ENCODE peak calls at places on chromosomes 2 and 18, in four cellular contexts. S, H, R and G are unnamed samples.

GRCh38 chr2:143736904-143737303 is 607.7 kb downstream of the ARHGAP15 start:
- DNase-seq in R (no peak), H (no peak), S (no peak), G (no peak)

GRCh38 chr2:181466661-181467576 is 9.7 kb downstream of the ITGA4 start:
- DNase-seq in H (peak), R (peak), S (peak), G (peak)

GRCh38 chr18:76169733-76170132 is 325.3 kb downstream of the ZNF516 start:
- DNase-seq in H (peak), R (no peak), S (no peak), G (no peak)

GRCh38 chr2:72138011-72138881 is 9.4 kb downstream of the CYP26B1 start:
- DNase-seq in H (peak), R (no peak), S (no peak), G (no peak)

GRCh38 chr2:75199428-75200011 is at the start of gene TACR1:
- DNase-seq in H (no peak), S (peak), R (peak), G (no peak)

GRCh38 chr2:73886357-73886756 is 6.5 kb upstream of the ACTG2 start:
- DNase-seq in S (no peak), R (peak), H (no peak), G (no peak)

GRCh38 chr2:121006783-121007489 is 271.3 kb downstream of the GLI2 start:
- DNase-seq in S (no peak), R (no peak), H (no peak), G (no peak)

GRCh38 chr2:3169106-3169870 is 208.3 kb downstream of the EIPR1 start:
- DNase-seq in H (no peak), S (no peak), R (no peak), G (no peak)

GRCh38 chr2:199370150-199370780 is 87.5 kb downstream of the SATB2 start:
- DNase-seq in S (no peak), H (no peak), R (no peak), G (no peak)

GRCh38 chr18:44680271-44681038 is at the start of gene SETBP1:
- DNase-seq in H (no peak), R (peak), S (peak), G (no peak)